ENCODE peak calls at places on chromosomes 3 and 15, in seven cellular contexts. W is SK-N-SH, K is H1, A is K562, Q is GM12878, Y is GM12892, N is HepG2. F is an unnamed sample.

GRCh38 chr15:35062164-35063099 is 22.7 kb downstream of the NANOGP8 start:
- DNase-seq in W (no peak), K (no peak), A (no peak), Q (no peak), Y (no peak), N (no peak), F (no peak)

GRCh38 chr3:46948830-46949671 is 27.5 kb downstream of the CCDC12 start:
- DNase-seq in W (no peak), K (no peak), A (peak), Q (no peak), Y (no peak), N (peak), F (no peak)

GRCh38 chr3:12252859-12253258 is 36.0 kb upstream of the PPARG start:
- DNase-seq in W (no peak), K (no peak), A (no peak), Q (no peak), Y (no peak), N (no peak), F (no peak)

GRCh38 chr3:151838574-151839312 is 24.8 kb downstream of the AADAC start:
- DNase-seq in W (peak), K (no peak), A (peak), Q (peak), Y (peak), N (peak), F (peak)

GRCh38 chr3:73512095-73512494 is 112.6 kb downstream of the PDZRN3 start:
- DNase-seq in W (no peak), K (no peak), A (no peak), Q (no peak), Y (no peak), N (no peak), F (no peak)

GRCh38 chr3:143424874-143425273 is 305.3 kb downstream of the CHST2 start:
- DNase-seq in W (no peak), K (no peak), A (no peak), Q (no peak), Y (no peak), N (no peak), F (no peak)

GRCh38 chr15:51103330-51103729 is 8.6 kb upstream of the TNFAIP8L3 start:
- DNase-seq in W (no peak), K (no peak), A (no peak), Q (no peak), Y (no peak), N (no peak), F (no peak)

GRCh38 chr3:124760601-124761000 is 30.3 kb downstream of the UMPS start:
- DNase-seq in W (no peak), K (no peak), A (no peak), Q (no peak), Y (no peak), N (peak), F (no peak)

GRCh38 chr15:68641376-68641775 is 62.6 kb downstream of the CORO2B start:
- DNase-seq in W (no peak), K (no peak), A (no peak), Q (no peak), Y (no peak), N (no peak), F (no peak)

GRCh38 chr3:136929984-136930671 is 27.7 kb upstream of the IL20RB start:
- DNase-seq in W (no peak), K (no peak), A (no peak), Q (no peak), Y (no peak), N (no peak), F (no peak)

GRCh38 chr3:117439812-117440211 is 730.2 kb downstream of the TUSC7 start:
- DNase-seq in W (peak), K (peak), A (no peak), Q (no peak), Y (no peak), N (peak), F (no peak)

GRCh38 chr15:73318463-73319351 is 50.1 kb downstream of the HCN4 start:
- DNase-seq in W (peak), K (no peak), A (peak), Q (no peak), Y (no peak), N (no peak), F (peak)

GRCh38 chr3:150242220-150242938 is 165.7 kb upstream of the TSC22D2 start:
- DNase-seq in W (no peak), K (no peak), A (no peak), Q (no peak), Y (no peak), N (no peak), F (no peak)

GRCh38 chr3:142019794-142020320 is 129.5 kb downstream of the TFDP2 start:
- DNase-seq in W (no peak), K (no peak), A (no peak), Q (peak), Y (no peak), N (no peak), F (peak)
- TF ChIP-seq TAF1 in W (no peak), K (no peak), A (no peak), Q (no peak), Y (no peak), N (no peak), F (no peak)

GRCh38 chr15:40367038-40367672 is 9.1 kb downstream of the DISP2 start:
- DNase-seq in W (no peak), K (no peak), A (no peak), Q (no peak), Y (no peak), N (no peak), F (no peak)
- TF ChIP-seq POLR2AphosphoS5 in W (no peak), K (no peak), A (no peak), Q (no peak), Y (no peak), N (no peak), F (no peak)

DNA sequence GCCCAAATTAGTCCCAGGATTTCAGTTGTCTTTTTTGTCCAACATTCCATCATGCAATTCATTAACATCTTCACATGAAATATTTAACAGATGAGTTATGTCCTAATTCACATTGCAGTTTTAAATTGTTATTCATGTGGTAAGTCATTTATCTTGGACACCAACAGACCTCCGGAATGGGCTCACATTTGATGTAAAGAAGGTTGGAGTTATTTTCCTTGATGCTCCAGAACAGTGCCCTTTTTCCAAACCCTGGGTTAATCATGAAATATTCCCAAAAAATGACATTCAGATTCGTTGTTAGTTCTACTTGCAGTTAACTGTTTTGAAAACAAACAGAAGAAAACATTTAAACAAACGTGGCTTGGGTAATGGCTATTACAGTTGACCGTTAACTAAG is 32.9 kb upstream of the LRTM1 start:
- DNase-seq in W (no peak), K (no peak), A (no peak), Q (no peak), Y (no peak), N (no peak), F (no peak)
- TF ChIP-seq TAF1 in W (no peak), K (no peak), A (no peak), Q (no peak), Y (no peak), N (no peak), F (no peak)

GRCh38 chr15:82045892-82046667 is at the start of gene MEX3B:
- DNase-seq in W (peak), K (peak), A (peak), Q (peak), Y (peak), N (peak), F (peak)
- TF ChIP-seq POLR2AphosphoS5 in W (no peak), K (peak), A (peak), Q (no peak), Y (no peak), N (no peak), F (no peak)

DNA sequence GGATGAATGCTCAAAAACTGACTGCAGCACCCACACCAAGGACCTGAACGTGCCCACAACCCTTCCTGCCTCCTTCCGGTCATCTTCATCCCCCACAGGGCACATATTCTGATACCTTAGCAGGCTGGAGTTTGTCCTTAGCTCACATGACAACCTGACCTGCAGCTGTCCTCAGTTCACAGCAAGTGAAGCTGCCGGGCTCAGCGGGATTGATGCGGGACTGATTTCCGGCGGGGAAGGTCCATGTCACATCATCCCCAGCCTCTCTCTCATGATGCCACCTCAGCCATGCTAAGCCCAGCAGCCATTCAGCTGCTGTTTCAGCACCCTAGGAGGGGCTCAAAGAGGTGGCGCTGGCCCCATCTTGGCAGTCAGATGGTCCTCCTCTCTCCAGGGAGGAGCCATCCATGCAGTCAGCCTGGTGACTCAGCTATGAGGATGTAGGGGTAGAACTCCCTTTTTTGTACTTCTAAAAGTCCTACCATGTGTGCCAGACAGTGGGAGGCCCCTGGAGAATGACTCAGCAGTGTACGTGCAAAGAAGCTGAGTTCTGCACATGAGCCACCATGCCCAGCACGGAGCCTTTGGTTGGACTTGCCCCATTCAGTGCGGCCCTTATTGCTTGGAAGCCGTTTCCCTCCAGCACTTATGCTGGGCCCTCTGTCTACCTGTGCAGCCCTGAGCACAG is 9.5 kb downstream of the CA12 start:
- DNase-seq in W (no peak), K (no peak), A (peak), Q (no peak), Y (no peak), N (no peak), F (no peak)
- TF ChIP-seq TAF1 in W (no peak), K (no peak), A (no peak), Q (no peak), Y (no peak), N (no peak), F (no peak)